ENCODE peak calls at places on chromosomes 5 and 9, in five cellular contexts. One of them, this sample, is unnamed. For H3K9me3, the result is how much of the 10 kb centered on the place peaks cover.

GRCh38 chr5:154755361-154756202 is at the start of gene LARP1:
- DNase-seq in A549: peak
- DNase-seq in body of pancreas: no peak
- DNase-seq in left ventricle myocardium inferior: peak
- DNase-seq in transverse colon: peak
- DNase-seq in this sample: no peak

GRCh38 chr5:123134653-123135181 is 45.7 kb downstream of the PRDM6 start:
- DNase-seq in A549: no peak
- DNase-seq in body of pancreas: no peak
- DNase-seq in left ventricle myocardium inferior: no peak
- DNase-seq in transverse colon: no peak
- DNase-seq in this sample: no peak

GRCh38 chr9:130450344-130451003 is 5.7 kb downstream of the ASS1 start:
- DNase-seq in A549: no peak
- DNase-seq in body of pancreas: peak
- DNase-seq in left ventricle myocardium inferior: no peak
- DNase-seq in transverse colon: peak
- DNase-seq in this sample: peak

GRCh38 chr5:150783422-150783928 is 4.9 kb downstream of the SMIM3 start:
- DNase-seq in A549: no peak
- DNase-seq in body of pancreas: peak
- DNase-seq in left ventricle myocardium inferior: peak
- DNase-seq in transverse colon: peak
- DNase-seq in this sample: peak

GRCh38 chr9:127201731-127202130 is 62.8 kb upstream of the GARNL3 start:
- DNase-seq in A549: no peak
- DNase-seq in body of pancreas: no peak
- DNase-seq in left ventricle myocardium inferior: peak
- DNase-seq in transverse colon: no peak
- DNase-seq in this sample: no peak

GRCh38 chr9:113690055-113690740 is 185.9 kb upstream of the ZNF618 start:
- DNase-seq in A549: no peak
- DNase-seq in body of pancreas: no peak
- DNase-seq in left ventricle myocardium inferior: no peak
- DNase-seq in transverse colon: no peak
- DNase-seq in this sample: no peak

GRCh38 chr5:172303090-172303995 is 19.8 kb upstream of the UBTD2 start:
- DNase-seq in A549: no peak
- DNase-seq in body of pancreas: no peak
- DNase-seq in left ventricle myocardium inferior: no peak
- DNase-seq in transverse colon: no peak
- DNase-seq in this sample: no peak

GRCh38 chr5:91797581-91797980 is 414.5 kb upstream of the ARRDC3 start:
- DNase-seq in A549: no peak
- DNase-seq in body of pancreas: no peak
- DNase-seq in left ventricle myocardium inferior: no peak
- DNase-seq in transverse colon: no peak
- DNase-seq in this sample: no peak

GRCh38 chr5:123176938-123177275 is 87.9 kb downstream of the PRDM6 start:
- DNase-seq in A549: no peak
- DNase-seq in body of pancreas: no peak
- DNase-seq in left ventricle myocardium inferior: no peak
- DNase-seq in transverse colon: no peak
- DNase-seq in this sample: no peak

GRCh38 chr9:113594484-113595299 is 131.2 kb downstream of the RGS3 start:
- DNase-seq in A549: no peak
- DNase-seq in body of pancreas: no peak
- DNase-seq in left ventricle myocardium inferior: no peak
- DNase-seq in transverse colon: no peak
- DNase-seq in this sample: no peak

GRCh38 chr9:120839146-120839545 is 3.6 kb downstream of the PSMD5 start:
- DNase-seq in A549: no peak
- DNase-seq in body of pancreas: no peak
- DNase-seq in left ventricle myocardium inferior: no peak
- DNase-seq in transverse colon: no peak
- DNase-seq in this sample: no peak

GRCh38 chr5:159337291-159337974 is 7.1 kb upstream of the IL12B start:
- DNase-seq in A549: peak
- DNase-seq in body of pancreas: no peak
- DNase-seq in left ventricle myocardium inferior: no peak
- DNase-seq in transverse colon: no peak
- DNase-seq in this sample: no peak

GRCh38 chr9:79477955-79478751 is 93.6 kb upstream of the TLE4 start:
- DNase-seq in A549: peak
- DNase-seq in body of pancreas: peak
- DNase-seq in left ventricle myocardium inferior: no peak
- DNase-seq in transverse colon: peak
- DNase-seq in this sample: peak

GRCh38 chr9:76817489-76817888 is 53.3 kb downstream of the PCA3 start:
- DNase-seq in A549: peak
- DNase-seq in body of pancreas: no peak
- DNase-seq in left ventricle myocardium inferior: no peak
- DNase-seq in transverse colon: no peak
- DNase-seq in this sample: no peak

GRCh38 chr5:55187370-55187769 is 14.4 kb upstream of the CDC20B start:
- DNase-seq in A549: peak
- DNase-seq in body of pancreas: no peak
- DNase-seq in left ventricle myocardium inferior: no peak
- DNase-seq in transverse colon: no peak
- DNase-seq in this sample: no peak

GRCh38 chr9:95143591-95144561 is 173.6 kb downstream of the FANCC start:
- DNase-seq in A549: no peak
- DNase-seq in body of pancreas: peak
- DNase-seq in left ventricle myocardium inferior: peak
- DNase-seq in transverse colon: peak
- DNase-seq in this sample: no peak

GRCh38 chr5:10333154-10334006 is 20.1 kb upstream of the MARCHF6 start:
- DNase-seq in A549: peak
- DNase-seq in body of pancreas: peak
- DNase-seq in left ventricle myocardium inferior: peak
- DNase-seq in transverse colon: peak
- DNase-seq in this sample: peak

GRCh38 chr9:99076483-99077171 is 28.3 kb upstream of the TGFBR1 start:
- DNase-seq in A549: no peak
- DNase-seq in body of pancreas: no peak
- DNase-seq in left ventricle myocardium inferior: no peak
- DNase-seq in transverse colon: peak
- DNase-seq in this sample: no peak

GRCh38 chr5:135221187-135221473 is 177.9 kb downstream of the MACROH2A1 start:
- DNase-seq in A549: no peak
- DNase-seq in body of pancreas: peak
- DNase-seq in left ventricle myocardium inferior: no peak
- DNase-seq in transverse colon: no peak
- DNase-seq in this sample: no peak

GRCh38 chr5:17359451-17359965 is 138.5 kb upstream of the TAF11L2 start:
- DNase-seq in A549: no peak
- DNase-seq in body of pancreas: no peak
- DNase-seq in left ventricle myocardium inferior: no peak
- DNase-seq in transverse colon: no peak
- DNase-seq in this sample: no peak

GRCh38 chr5:5933651-5934050 is 444.7 kb downstream of the MED10 start:
- DNase-seq in A549: peak
- DNase-seq in body of pancreas: no peak
- DNase-seq in left ventricle myocardium inferior: no peak
- DNase-seq in transverse colon: no peak
- DNase-seq in this sample: no peak

GRCh38 chr5:31758803-31759425 is 120.0 kb downstream of the PDZD2 start:
- DNase-seq in A549: no peak
- DNase-seq in body of pancreas: no peak
- DNase-seq in left ventricle myocardium inferior: no peak
- DNase-seq in transverse colon: no peak
- DNase-seq in this sample: no peak

GRCh38 chr9:107249131-107249533 is 33.9 kb upstream of the RAD23B start:
- DNase-seq in A549: peak
- DNase-seq in body of pancreas: no peak
- DNase-seq in left ventricle myocardium inferior: no peak
- DNase-seq in transverse colon: no peak
- DNase-seq in this sample: peak

GRCh38 chr5:140611020-140611521 is 21.9 kb downstream of the CD14 start:
- DNase-seq in A549: no peak
- DNase-seq in body of pancreas: no peak
- DNase-seq in left ventricle myocardium inferior: no peak
- DNase-seq in transverse colon: no peak
- DNase-seq in this sample: peak

GRCh38 chr9:16023466-16023865 is 470.6 kb downstream of the CCDC171 start:
- DNase-seq in A549: no peak
- DNase-seq in body of pancreas: no peak
- DNase-seq in left ventricle myocardium inferior: no peak
- DNase-seq in transverse colon: no peak
- DNase-seq in this sample: no peak

GRCh38 chr9:68975644-68976043 is 38.3 kb downstream of the PRKACG start:
- DNase-seq in A549: no peak
- DNase-seq in body of pancreas: no peak
- DNase-seq in left ventricle myocardium inferior: no peak
- DNase-seq in transverse colon: no peak
- DNase-seq in this sample: no peak
- H3K4me3 ChIP-seq in A549: no peak
- H3K4me3 ChIP-seq in body of pancreas: no peak
- H3K4me3 ChIP-seq in left ventricle myocardium inferior: peak
- H3K4me3 ChIP-seq in transverse colon: no peak
- H3K4me3 ChIP-seq in this sample: no peak

GRCh38 chr9:101758300-101758930 is 20.0 kb upstream of the GRIN3A start:
- DNase-seq in A549: no peak
- DNase-seq in body of pancreas: no peak
- DNase-seq in left ventricle myocardium inferior: no peak
- DNase-seq in transverse colon: no peak
- DNase-seq in this sample: no peak
- H3K9me3 ChIP-seq in A549: under half
- H3K9me3 ChIP-seq in body of pancreas: under half
- H3K9me3 ChIP-seq in left ventricle myocardium inferior: under half
- H3K9me3 ChIP-seq in transverse colon: under half
- H3K9me3 ChIP-seq in this sample: under half

GRCh38 chr5:4022056-4022670 is 426.5 kb downstream of the IRX1 start:
- DNase-seq in A549: no peak
- DNase-seq in body of pancreas: no peak
- DNase-seq in left ventricle myocardium inferior: no peak
- DNase-seq in transverse colon: peak
- DNase-seq in this sample: no peak

GRCh38 chr5:4023701-4024100 is 428.1 kb downstream of the IRX1 start:
- DNase-seq in A549: no peak
- DNase-seq in body of pancreas: no peak
- DNase-seq in left ventricle myocardium inferior: no peak
- DNase-seq in transverse colon: no peak
- DNase-seq in this sample: no peak

GRCh38 chr5:4019841-4020240 is 424.2 kb downstream of the IRX1 start:
- DNase-seq in A549: no peak
- DNase-seq in body of pancreas: no peak
- DNase-seq in left ventricle myocardium inferior: no peak
- DNase-seq in transverse colon: no peak
- DNase-seq in this sample: no peak

GRCh38 chr5:4020386-4020785 is 424.8 kb downstream of the IRX1 start:
- DNase-seq in A549: no peak
- DNase-seq in body of pancreas: no peak
- DNase-seq in left ventricle myocardium inferior: no peak
- DNase-seq in transverse colon: no peak
- DNase-seq in this sample: no peak

GRCh38 chr5:4022991-4023390 is 427.4 kb downstream of the IRX1 start:
- DNase-seq in A549: no peak
- DNase-seq in body of pancreas: no peak
- DNase-seq in left ventricle myocardium inferior: peak
- DNase-seq in transverse colon: no peak
- DNase-seq in this sample: no peak
- H3K4me3 ChIP-seq in A549: no peak
- H3K4me3 ChIP-seq in body of pancreas: no peak
- H3K4me3 ChIP-seq in left ventricle myocardium inferior: no peak
- H3K4me3 ChIP-seq in transverse colon: no peak
- H3K4me3 ChIP-seq in this sample: no peak

GRCh38 chr9:21523021-21524014 is 41.2 kb upstream of the IFNE start:
- DNase-seq in A549: no peak
- DNase-seq in body of pancreas: no peak
- DNase-seq in left ventricle myocardium inferior: no peak
- DNase-seq in transverse colon: no peak
- DNase-seq in this sample: no peak

GRCh38 chr9:21525174-21525573 is 43.1 kb upstream of the IFNE start:
- DNase-seq in A549: no peak
- DNase-seq in body of pancreas: no peak
- DNase-seq in left ventricle myocardium inferior: no peak
- DNase-seq in transverse colon: no peak
- DNase-seq in this sample: no peak

GRCh38 chr9:21524099-21524830 is 42.2 kb upstream of the IFNE start:
- DNase-seq in A549: no peak
- DNase-seq in body of pancreas: no peak
- DNase-seq in left ventricle myocardium inferior: no peak
- DNase-seq in transverse colon: no peak
- DNase-seq in this sample: no peak

GRCh38 chr9:21528123-21528808 is 46.2 kb upstream of the IFNE start:
- DNase-seq in A549: no peak
- DNase-seq in body of pancreas: no peak
- DNase-seq in left ventricle myocardium inferior: no peak
- DNase-seq in transverse colon: no peak
- DNase-seq in this sample: no peak

DNA sequence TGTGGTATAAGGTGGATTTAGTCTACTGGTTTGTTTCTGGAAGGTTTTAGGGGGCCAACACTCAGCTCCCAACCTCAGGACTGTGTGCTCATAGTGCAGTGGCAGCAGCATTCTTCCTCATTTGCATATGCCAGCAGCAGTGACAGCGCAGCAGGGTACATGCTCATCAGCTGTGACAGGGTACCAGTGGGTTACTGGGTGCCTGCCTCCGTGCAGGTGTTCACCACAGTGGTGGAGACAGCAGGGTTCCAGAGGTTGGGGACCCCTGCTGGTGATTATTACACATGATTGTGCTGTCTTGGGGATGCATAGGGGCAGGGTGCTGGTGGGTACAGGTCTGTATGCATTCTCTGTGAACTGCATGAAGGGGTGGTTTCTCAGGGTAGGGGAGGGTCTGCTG is 45.5 kb upstream of the IFNE start:
- DNase-seq in A549: no peak
- DNase-seq in body of pancreas: no peak
- DNase-seq in left ventricle myocardium inferior: no peak
- DNase-seq in transverse colon: no peak
- DNase-seq in this sample: no peak
- H3K9me3 ChIP-seq in A549: half or more
- H3K9me3 ChIP-seq in body of pancreas: under half
- H3K9me3 ChIP-seq in left ventricle myocardium inferior: under half
- H3K9me3 ChIP-seq in transverse colon: under half
- H3K9me3 ChIP-seq in this sample: under half

DNA sequence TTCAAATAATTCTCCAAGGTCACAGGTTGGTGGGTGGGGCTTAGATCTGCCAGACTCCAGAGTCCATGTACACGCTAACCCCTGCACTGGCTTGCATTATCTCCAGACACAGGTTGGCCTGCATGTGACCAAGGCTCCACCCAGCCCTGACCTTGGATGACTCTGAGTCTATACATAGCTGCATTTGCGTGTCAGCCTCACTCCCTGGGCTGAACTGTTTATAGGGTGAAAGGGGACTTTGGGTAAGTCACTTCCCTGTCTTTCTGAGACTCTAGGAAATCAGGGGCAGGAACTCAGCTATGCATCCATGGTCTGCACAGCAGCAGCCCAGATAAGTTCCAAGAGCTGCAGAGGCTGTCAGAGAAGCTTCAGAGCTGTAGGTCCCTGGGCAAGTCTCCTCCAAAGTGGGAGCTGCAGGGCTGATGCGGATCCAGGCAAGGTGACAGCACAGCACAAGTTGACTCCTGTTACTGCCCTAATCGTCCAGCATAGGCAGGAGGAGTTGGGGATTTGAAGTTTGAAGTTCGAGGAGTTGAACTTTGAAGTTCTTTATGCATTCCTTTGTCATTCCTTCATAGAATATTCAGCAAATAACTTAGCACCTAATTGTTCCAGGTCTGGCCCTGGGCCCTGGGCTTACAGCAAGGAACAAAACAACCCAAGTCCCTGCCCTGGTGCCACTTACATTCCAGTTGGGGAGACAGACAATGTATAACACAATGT is 53.4 kb downstream of the SLC22A5 start:
- DNase-seq in A549: peak
- DNase-seq in body of pancreas: peak
- DNase-seq in left ventricle myocardium inferior: peak
- DNase-seq in transverse colon: peak
- DNase-seq in this sample: peak
- H3K4me3 ChIP-seq in A549: no peak
- H3K4me3 ChIP-seq in body of pancreas: no peak
- H3K4me3 ChIP-seq in left ventricle myocardium inferior: peak
- H3K4me3 ChIP-seq in transverse colon: no peak
- H3K4me3 ChIP-seq in this sample: no peak

This sample was measured in Caco-2.